ENCODE peak calls at places on chromosome 3, in seven cellular contexts. D is HL-60, I is GM13977, T is tibial nerve, H is fibroblast of the aortic adventitia, V is foreskin fibroblast, G is GM10248. F is an unnamed sample.

GRCh38 chr3:134617608-134618472 is 33.0 kb downstream of the KY start:
- DNase-seq in T (no peak), G (no peak), H (no peak), I (no peak), D (no peak), V (no peak), F (no peak)

GRCh38 chr3:14555835-14556234 is 15.7 kb upstream of the GRIP2 start:
- DNase-seq in V (no peak), I (no peak), H (no peak), D (no peak), T (no peak), G (no peak), F (no peak)

GRCh38 chr3:132342615-132343014 is 25.4 kb downstream of the ACP3 start:
- DNase-seq in I (no peak), V (no peak), G (no peak), T (no peak), D (no peak), H (no peak), F (no peak)

GRCh38 chr3:194990454-194991337 is 280.3 kb downstream of the XXYLT1 start:
- DNase-seq in D (no peak), I (no peak), T (no peak), V (no peak), H (no peak), G (no peak), F (no peak)

GRCh38 chr3:86969500-86970189 is 21.3 kb downstream of the VGLL3 start:
- DNase-seq in G (peak; percentile 54), H (peak; percentile 76), D (peak; percentile 33), V (peak; percentile 79), T (no peak), I (peak; percentile 53), F (peak; percentile 57)

GRCh38 chr3:152998554-152998953 is 163.5 kb upstream of the RAP2B start:
- DNase-seq in T (no peak), H (no peak), I (no peak), G (no peak), D (no peak), V (no peak), F (no peak)

GRCh38 chr3:150773616-150774192 is 10.7 kb upstream of the SIAH2 start:
- DNase-seq in T (no peak), I (no peak), V (no peak), G (no peak), D (no peak), H (no peak), F (no peak)

GRCh38 chr3:98596902-98597500 is 3.6 kb upstream of the CPOX start:
- DNase-seq in D (peak; percentile 58), H (peak; percentile 55), V (peak; percentile 61), T (no peak), I (no peak), G (no peak), F (peak; percentile 39)

GRCh38 chr3:69699183-69699582 is 40.1 kb upstream of the MITF start:
- DNase-seq in T (no peak), H (no peak), V (peak; percentile 29), I (no peak), D (no peak), G (no peak), F (no peak)

GRCh38 chr3:61663728-61664492 is 102.5 kb downstream of the PTPRG start:
- DNase-seq in G (no peak), I (no peak), H (peak; percentile 99), T (no peak), V (peak; percentile 96), D (no peak), F (peak; percentile 94)

GRCh38 chr3:59998040-59998439 is 948.2 kb upstream of the CFAP20DC start:
- DNase-seq in T (no peak), I (no peak), D (no peak), H (no peak), V (no peak), G (no peak), F (no peak)

DNA sequence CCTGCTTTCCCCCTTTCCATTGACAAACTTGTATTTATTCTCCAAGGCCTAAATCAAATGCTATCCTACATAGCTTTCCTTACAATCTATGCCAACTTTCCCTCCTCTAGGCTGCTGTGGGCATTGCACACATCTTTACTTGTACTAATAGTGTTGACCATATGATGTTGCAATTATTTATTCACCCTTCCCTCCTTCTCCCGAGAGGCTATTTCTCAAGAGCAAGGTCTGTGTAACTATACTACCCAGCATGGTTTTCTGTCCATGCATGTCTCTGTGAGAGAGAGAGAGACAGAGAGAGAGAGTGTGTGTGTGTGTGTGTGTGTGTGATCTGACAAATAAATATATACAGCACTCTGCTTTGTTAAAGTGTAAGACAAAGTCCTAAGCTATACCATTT is 63.8 kb downstream of the GTPBP8 start:
- DNase-seq in D (peak; percentile 45), T (no peak), I (no peak), V (peak; percentile 69), H (peak; percentile 71), G (no peak), F (peak; percentile 37)
- TF ChIP-seq CTCF in D (no peak), T (no peak), I (no peak), V (peak; percentile 5), H (peak; percentile 20), G (no peak), F (no peak)

GRCh38 chr3:10516835-10517465 is 11.6 kb upstream of the ATP2B2 start:
- DNase-seq in H (no peak), G (no peak), D (no peak), T (no peak), V (no peak), I (no peak), F (no peak)

GRCh38 chr3:10515396-10515795 is 10.0 kb upstream of the ATP2B2 start:
- DNase-seq in I (no peak), G (no peak), T (no peak), V (no peak), H (no peak), D (no peak), F (no peak)

GRCh38 chr3:10514407-10515069 is 9.2 kb upstream of the ATP2B2 start:
- DNase-seq in D (no peak), I (no peak), V (no peak), T (no peak), G (no peak), H (no peak), F (no peak)

GRCh38 chr3:10517616-10518015 is 12.2 kb upstream of the ATP2B2 start:
- DNase-seq in H (no peak), V (no peak), I (no peak), D (no peak), T (no peak), G (no peak), F (no peak)

GRCh38 chr3:10515884-10516495 is 10.6 kb upstream of the ATP2B2 start:
- DNase-seq in G (no peak), I (no peak), T (no peak), H (no peak), V (no peak), D (no peak), F (no peak)
- TF ChIP-seq CTCF in G (no peak), I (peak; percentile 3), T (no peak), H (no peak), V (no peak), D (no peak), F (peak; percentile 28)

GRCh38 chr3:114336122-114336697 is 42.4 kb downstream of the TIGIT start:
- DNase-seq in T (no peak), D (no peak), V (peak; percentile 23), I (no peak), G (no peak), H (peak; percentile 30), F (no peak)
- TF ChIP-seq CTCF in T (peak; percentile 29), D (peak; percentile 33), V (peak; percentile 36), I (peak; percentile 41), G (peak; percentile 42), H (peak; percentile 50), F (peak; percentile 81)

GRCh38 chr3:58713715-58714401 is 47.3 kb upstream of the FAM3D start:
- DNase-seq in T (no peak), G (no peak), H (no peak), V (no peak), I (no peak), D (no peak), F (no peak)
- TF ChIP-seq CTCF in T (no peak), G (no peak), H (no peak), V (no peak), I (no peak), D (no peak), F (no peak)

GRCh38 chr3:66378256-66378655 is 122.6 kb downstream of the LRIG1 start:
- DNase-seq in G (peak; percentile 42), T (no peak), H (peak; percentile 13), V (peak; percentile 62), D (no peak), I (no peak), F (no peak)
- TF ChIP-seq CTCF in G (no peak), T (peak; percentile 43), H (peak; percentile 45), V (peak; percentile 64), D (no peak), I (peak; percentile 54), F (peak; percentile 79)

DNA sequence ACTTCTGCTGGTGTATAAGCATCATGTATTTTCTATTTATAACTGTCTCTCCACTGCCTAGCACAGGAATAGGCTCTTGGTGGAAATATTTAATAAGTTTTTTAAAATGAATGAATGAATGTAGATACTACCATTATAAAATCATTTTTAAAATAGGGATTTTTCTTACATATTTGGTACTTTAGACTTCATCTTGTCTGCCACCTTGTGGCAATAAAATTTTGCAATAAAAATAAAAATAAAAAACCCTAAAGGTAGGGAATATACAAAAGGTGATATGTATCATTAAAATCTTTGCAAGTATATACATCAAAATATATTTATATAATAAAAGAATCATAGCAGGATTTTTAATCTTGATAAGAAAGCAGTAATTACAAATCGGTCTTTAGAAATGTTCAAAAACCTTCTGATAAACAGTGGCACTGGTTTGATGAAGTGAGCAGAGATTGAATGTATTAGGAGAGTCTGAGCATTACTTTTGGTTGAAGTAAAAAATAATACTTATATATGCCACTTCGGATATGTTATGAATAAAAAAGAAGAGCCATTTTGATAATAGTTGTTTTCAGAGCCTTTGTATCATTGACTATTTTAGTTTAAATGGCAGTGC is 95.2 kb downstream of the SPATA16 start:
- DNase-seq in T (no peak), H (peak; percentile 46), V (peak; percentile 6), G (no peak), I (no peak), D (no peak), F (no peak)
- TF ChIP-seq CTCF in T (peak; percentile 20), H (peak; percentile 39), V (no peak), G (peak; percentile 14), I (no peak), D (no peak), F (peak; percentile 78)

GRCh38 chr3:48898383-48899234 is at the start of gene SLC25A20:
- DNase-seq in H (peak; percentile 73), I (peak; percentile 91), G (peak; percentile 95), V (peak; percentile 94), T (peak; percentile 76), D (peak; percentile 89), F (peak; percentile 76)
- TF ChIP-seq CTCF in H (peak; percentile 18), I (no peak), G (peak; percentile 29), V (no peak), T (no peak), D (no peak), F (no peak)

GRCh38 chr3:80521081-80521480 is 753.3 kb upstream of the ROBO1 start:
- DNase-seq in G (no peak), D (no peak), V (no peak), I (no peak), H (no peak), T (no peak), F (no peak)

DNA sequence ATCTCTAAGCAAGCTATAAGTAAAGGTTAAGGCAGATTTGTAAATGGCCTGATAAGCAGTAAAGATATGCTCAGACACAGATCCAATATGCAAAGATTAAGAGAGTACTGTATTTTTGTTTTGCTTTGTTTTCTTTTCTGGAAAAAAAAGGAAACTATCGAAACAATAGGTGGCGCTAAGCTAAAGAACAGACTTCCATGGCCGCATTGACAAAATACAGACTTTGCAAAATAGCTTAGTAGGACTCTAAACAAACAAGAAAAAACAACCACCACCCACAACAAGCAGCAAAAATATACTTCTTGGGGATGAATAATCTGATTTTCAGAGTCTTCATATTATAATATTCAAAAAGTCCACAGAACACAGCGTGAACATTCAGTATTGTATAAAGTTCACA is 758.4 kb upstream of the ROBO1 start:
- DNase-seq in D (no peak), V (no peak), H (no peak), G (no peak), I (no peak), T (no peak), F (no peak)
- TF ChIP-seq CTCF in D (no peak), V (no peak), H (no peak), G (no peak), I (peak; percentile 36), T (no peak), F (no peak)